ENCODE peak calls at places on chromosomes 13 and 19, in four cellular contexts. One of them, this sample, is unnamed.

GRCh38 chr19:49555600-49556411 is 24.6 kb downstream of the NOSIP start:
- DNase-seq in NCI-H187 treated with DMSO at 0.1 percent for 48 hours: peak
- DNase-seq in M059J: no peak
- DNase-seq in stimulated activated CD8-positive, alpha-beta memory T cell treated with anti-CD3 and anti-CD28 coated beads, Interleukin-2, amount 100 ng/mL, for 1 hour: peak
- DNase-seq in this sample: no peak

GRCh38 chr19:30693179-30693578 is 321.0 kb downstream of the ZNF536 start:
- DNase-seq in M059J: no peak
- DNase-seq in stimulated activated CD8-positive, alpha-beta memory T cell treated with anti-CD3 and anti-CD28 coated beads, Interleukin-2, amount 100 ng/mL, for 1 hour: no peak
- DNase-seq in NCI-H187 treated with DMSO at 0.1 percent for 48 hours: no peak
- DNase-seq in this sample: no peak

GRCh38 chr13:82717249-82717648 is 1165.0 kb downstream of the SLITRK1 start:
- DNase-seq in M059J: peak
- DNase-seq in stimulated activated CD8-positive, alpha-beta memory T cell treated with anti-CD3 and anti-CD28 coated beads, Interleukin-2, amount 100 ng/mL, for 1 hour: no peak
- DNase-seq in NCI-H187 treated with DMSO at 0.1 percent for 48 hours: no peak
- DNase-seq in this sample: no peak

GRCh38 chr13:98291658-98292057 is 114.6 kb upstream of the RNF113B start:
- DNase-seq in M059J: no peak
- DNase-seq in NCI-H187 treated with DMSO at 0.1 percent for 48 hours: no peak
- DNase-seq in stimulated activated CD8-positive, alpha-beta memory T cell treated with anti-CD3 and anti-CD28 coated beads, Interleukin-2, amount 100 ng/mL, for 1 hour: no peak
- DNase-seq in this sample: no peak

GRCh38 chr19:51511353-51511752 is 9.8 kb upstream of the SIGLEC12 start:
- DNase-seq in stimulated activated CD8-positive, alpha-beta memory T cell treated with anti-CD3 and anti-CD28 coated beads, Interleukin-2, amount 100 ng/mL, for 1 hour: no peak
- DNase-seq in M059J: peak
- DNase-seq in NCI-H187 treated with DMSO at 0.1 percent for 48 hours: no peak
- DNase-seq in this sample: no peak

GRCh38 chr13:53104120-53104519 is 75.5 kb downstream of the OLFM4 start:
- DNase-seq in NCI-H187 treated with DMSO at 0.1 percent for 48 hours: no peak
- DNase-seq in M059J: no peak
- DNase-seq in stimulated activated CD8-positive, alpha-beta memory T cell treated with anti-CD3 and anti-CD28 coated beads, Interleukin-2, amount 100 ng/mL, for 1 hour: no peak
- DNase-seq in this sample: no peak

GRCh38 chr13:35891973-35892441 is 239.2 kb downstream of the DCLK1 start:
- DNase-seq in stimulated activated CD8-positive, alpha-beta memory T cell treated with anti-CD3 and anti-CD28 coated beads, Interleukin-2, amount 100 ng/mL, for 1 hour: no peak
- DNase-seq in M059J: peak
- DNase-seq in NCI-H187 treated with DMSO at 0.1 percent for 48 hours: no peak
- DNase-seq in this sample: no peak

GRCh38 chr13:50543767-50544166 is 299.7 kb downstream of the DLEU7 start:
- DNase-seq in NCI-H187 treated with DMSO at 0.1 percent for 48 hours: peak
- DNase-seq in stimulated activated CD8-positive, alpha-beta memory T cell treated with anti-CD3 and anti-CD28 coated beads, Interleukin-2, amount 100 ng/mL, for 1 hour: no peak
- DNase-seq in M059J: peak
- DNase-seq in this sample: peak

GRCh38 chr13:109816979-109817275 is 30.5 kb upstream of the IRS2 start:
- DNase-seq in stimulated activated CD8-positive, alpha-beta memory T cell treated with anti-CD3 and anti-CD28 coated beads, Interleukin-2, amount 100 ng/mL, for 1 hour: no peak
- DNase-seq in M059J: peak
- DNase-seq in NCI-H187 treated with DMSO at 0.1 percent for 48 hours: no peak
- DNase-seq in this sample: no peak

GRCh38 chr19:50677636-50678035 is 28.4 kb downstream of the C19orf81 start:
- DNase-seq in M059J: no peak
- DNase-seq in NCI-H187 treated with DMSO at 0.1 percent for 48 hours: no peak
- DNase-seq in stimulated activated CD8-positive, alpha-beta memory T cell treated with anti-CD3 and anti-CD28 coated beads, Interleukin-2, amount 100 ng/mL, for 1 hour: no peak
- DNase-seq in this sample: no peak

GRCh38 chr13:63190219-63190618 is 1774.6 kb upstream of the PCDH20 start:
- DNase-seq in stimulated activated CD8-positive, alpha-beta memory T cell treated with anti-CD3 and anti-CD28 coated beads, Interleukin-2, amount 100 ng/mL, for 1 hour: no peak
- DNase-seq in NCI-H187 treated with DMSO at 0.1 percent for 48 hours: no peak
- DNase-seq in M059J: peak
- DNase-seq in this sample: no peak

GRCh38 chr19:49472936-49473335 is 1.1 kb upstream of the FLT3LG start:
- DNase-seq in M059J: no peak
- DNase-seq in stimulated activated CD8-positive, alpha-beta memory T cell treated with anti-CD3 and anti-CD28 coated beads, Interleukin-2, amount 100 ng/mL, for 1 hour: no peak
- DNase-seq in NCI-H187 treated with DMSO at 0.1 percent for 48 hours: no peak
- DNase-seq in this sample: no peak

GRCh38 chr19:56111601-56112312 is 9.3 kb downstream of the ZNF787 start:
- DNase-seq in stimulated activated CD8-positive, alpha-beta memory T cell treated with anti-CD3 and anti-CD28 coated beads, Interleukin-2, amount 100 ng/mL, for 1 hour: peak
- DNase-seq in NCI-H187 treated with DMSO at 0.1 percent for 48 hours: no peak
- DNase-seq in M059J: no peak
- DNase-seq in this sample: no peak

GRCh38 chr19:30559446-30559845 is 187.3 kb downstream of the ZNF536 start:
- DNase-seq in M059J: no peak
- DNase-seq in NCI-H187 treated with DMSO at 0.1 percent for 48 hours: no peak
- DNase-seq in stimulated activated CD8-positive, alpha-beta memory T cell treated with anti-CD3 and anti-CD28 coated beads, Interleukin-2, amount 100 ng/mL, for 1 hour: no peak
- DNase-seq in this sample: no peak

GRCh38 chr19:34313188-34313587 is 51.8 kb upstream of the GPI start:
- DNase-seq in M059J: no peak
- DNase-seq in stimulated activated CD8-positive, alpha-beta memory T cell treated with anti-CD3 and anti-CD28 coated beads, Interleukin-2, amount 100 ng/mL, for 1 hour: no peak
- DNase-seq in NCI-H187 treated with DMSO at 0.1 percent for 48 hours: no peak
- DNase-seq in this sample: no peak

GRCh38 chr13:59771272-59771671 is 392.5 kb downstream of the DIAPH3 start:
- DNase-seq in stimulated activated CD8-positive, alpha-beta memory T cell treated with anti-CD3 and anti-CD28 coated beads, Interleukin-2, amount 100 ng/mL, for 1 hour: no peak
- DNase-seq in NCI-H187 treated with DMSO at 0.1 percent for 48 hours: no peak
- DNase-seq in M059J: peak
- DNase-seq in this sample: no peak

GRCh38 chr19:47778954-47779351 is 450 bp downstream of the SELENOW start:
- DNase-seq in NCI-H187 treated with DMSO at 0.1 percent for 48 hours: no peak
- DNase-seq in stimulated activated CD8-positive, alpha-beta memory T cell treated with anti-CD3 and anti-CD28 coated beads, Interleukin-2, amount 100 ng/mL, for 1 hour: no peak
- DNase-seq in M059J: peak
- DNase-seq in this sample: no peak

GRCh38 chr19:4369888-4370260 is 26.5 kb downstream of the MPND start:
- DNase-seq in stimulated activated CD8-positive, alpha-beta memory T cell treated with anti-CD3 and anti-CD28 coated beads, Interleukin-2, amount 100 ng/mL, for 1 hour: peak
- DNase-seq in NCI-H187 treated with DMSO at 0.1 percent for 48 hours: no peak
- DNase-seq in M059J: no peak
- DNase-seq in this sample: no peak

GRCh38 chr19:19510432-19510831 is 4.9 kb downstream of the TSSK6 start:
- DNase-seq in M059J: no peak
- DNase-seq in stimulated activated CD8-positive, alpha-beta memory T cell treated with anti-CD3 and anti-CD28 coated beads, Interleukin-2, amount 100 ng/mL, for 1 hour: no peak
- DNase-seq in NCI-H187 treated with DMSO at 0.1 percent for 48 hours: no peak
- DNase-seq in this sample: no peak

GRCh38 chr13:93304134-93304533 is 77.5 kb downstream of the GPC6 start:
- DNase-seq in stimulated activated CD8-positive, alpha-beta memory T cell treated with anti-CD3 and anti-CD28 coated beads, Interleukin-2, amount 100 ng/mL, for 1 hour: no peak
- DNase-seq in M059J: no peak
- DNase-seq in NCI-H187 treated with DMSO at 0.1 percent for 48 hours: no peak
- DNase-seq in this sample: no peak